ENCODE peak calls at places on chromosomes 1 and 21, in ten cellular contexts. N is OCI-LY7, Z is fibroblast of the aortic adventitia, S is fibroblast of lung, B is lung, F is mammary epithelial cell, X is A549, R is colonic mucosa, H is fibroblast of pulmonary artery, M is tibial artery. A is an unnamed sample.
A peak's percentile ranks its signal among the peaks of the same experiment; 100 is the strongest.

GRCh38 chr1:9166289-9167235 is 37.7 kb upstream of the GPR157 start:
- DNase-seq in M (no peak), S (peak; percentile 88), R (no peak), F (no peak), H (peak; percentile 70), X (no peak), N (no peak), Z (peak; percentile 47), B (no peak), A (no peak)

GRCh38 chr1:13930151-13930550 is 230.2 kb downstream of the PRDM2 start:
- DNase-seq in R (peak; percentile 29), F (no peak), M (no peak), N (peak; percentile 45), X (peak; percentile 22), B (no peak), Z (no peak), H (peak; percentile 8), S (no peak), A (peak; percentile 47)

GRCh38 chr21:44375281-44375651 is 21.8 kb downstream of the TRPM2 start:
- DNase-seq in Z (no peak), N (no peak), F (no peak), R (no peak), B (peak; percentile 46), X (no peak), H (no peak), S (no peak), M (peak; percentile 41), A (no peak)

GRCh38 chr1:41418868-41419583 is 57.8 kb downstream of the FOXO6 start:
- DNase-seq in N (no peak), F (peak; percentile 93), Z (peak; percentile 85), X (peak; percentile 67), H (peak; percentile 77), B (peak; percentile 68), S (peak; percentile 89), R (peak; percentile 85), M (peak; percentile 85), A (no peak)

GRCh38 chr1:64183985-64184440 is 19.4 kb upstream of the UBE2U start:
- DNase-seq in H (peak; percentile 57), B (no peak), S (peak; percentile 37), F (peak; percentile 16), Z (peak; percentile 69), R (no peak), X (no peak), N (no peak), M (no peak), A (no peak)

GRCh38 chr1:218494449-218494852 is 149.3 kb downstream of the TGFB2 start:
- DNase-seq in R (no peak), F (no peak), S (no peak), N (no peak), H (no peak), B (no peak), M (no peak), X (no peak), Z (no peak), A (no peak)

GRCh38 chr1:101592861-101593260 is 356.0 kb downstream of the S1PR1 start:
- DNase-seq in X (no peak), M (no peak), N (no peak), Z (no peak), S (peak; percentile 87), F (peak; percentile 2), H (peak; percentile 8), R (no peak), B (no peak), A (no peak)

GRCh38 chr1:157648317-157648716 is 50.4 kb upstream of the FCRL4 start:
- DNase-seq in X (no peak), S (no peak), N (peak; percentile 17), M (no peak), Z (no peak), B (no peak), R (no peak), H (no peak), F (no peak), A (peak; percentile 57)

GRCh38 chr1:230114245-230114651 is 47.2 kb downstream of the GALNT2 start:
- DNase-seq in F (no peak), B (no peak), R (no peak), Z (no peak), S (peak; percentile 73), M (no peak), H (peak; percentile 82), X (no peak), N (no peak), A (no peak)

GRCh38 chr1:244730934-244731434 is 78.1 kb downstream of the DESI2 start:
- DNase-seq in X (no peak), R (no peak), M (no peak), H (no peak), B (no peak), S (no peak), N (no peak), F (no peak), Z (no peak), A (no peak)

GRCh38 chr1:116415699-116416533 is 42.9 kb downstream of the ATP1A1 start:
- DNase-seq in N (no peak), B (peak; percentile 19), R (peak; percentile 15), X (no peak), F (no peak), M (no peak), S (no peak), H (peak; percentile 31), Z (peak; percentile 39), A (peak; percentile 37)

GRCh38 chr1:80657048-80657653 is 1143.6 kb upstream of the ADGRL2 start:
- DNase-seq in B (no peak), R (no peak), X (peak; percentile 14), S (no peak), N (no peak), M (no peak), Z (no peak), F (no peak), H (no peak), A (no peak)

GRCh38 chr1:108708726-108709660 is 3.7 kb upstream of the FNDC7 start:
- DNase-seq in R (peak; percentile 41), H (no peak), M (no peak), X (peak; percentile 44), F (peak; percentile 11), Z (peak; percentile 70), N (peak; percentile 38), B (no peak), S (no peak), A (peak; percentile 41)

GRCh38 chr1:108877324-108877812 is 583 bp downstream of the GPSM2 start:
- DNase-seq in M (peak; percentile 32), B (no peak), N (peak; percentile 43), R (peak; percentile 45), F (peak; percentile 40), H (peak; percentile 42), X (no peak), S (peak; percentile 47), Z (peak; percentile 60), A (no peak)

GRCh38 chr1:235917267-235917811 is 50.6 kb upstream of the LYST start:
- DNase-seq in R (peak; percentile 67), X (peak; percentile 92), H (peak; percentile 99), F (peak; percentile 100), Z (peak; percentile 99), S (peak; percentile 99), B (peak; percentile 88), N (no peak), M (peak; percentile 94), A (peak; percentile 23)

GRCh38 chr1:235919797-235920475 is 53.2 kb upstream of the LYST start:
- DNase-seq in R (no peak), H (peak; percentile 84), B (no peak), S (peak; percentile 87), X (peak; percentile 79), N (no peak), M (no peak), Z (peak; percentile 90), F (peak; percentile 89), A (no peak)

GRCh38 chr1:235919127-235919796 is 52.6 kb upstream of the LYST start:
- DNase-seq in S (no peak), F (no peak), R (no peak), H (no peak), B (no peak), N (no peak), M (no peak), Z (no peak), X (no peak), A (no peak)

GRCh38 chr1:235918481-235918880 is 51.8 kb upstream of the LYST start:
- DNase-seq in M (no peak), S (no peak), N (no peak), B (no peak), F (no peak), R (no peak), X (no peak), Z (no peak), H (no peak), A (no peak)

GRCh38 chr1:235918032-235918431 is 51.3 kb upstream of the LYST start:
- DNase-seq in S (no peak), B (no peak), R (no peak), M (no peak), X (no peak), N (no peak), Z (no peak), F (peak; percentile 50), H (no peak), A (no peak)
- TF ChIP-seq CTCF in S (no peak), B (no peak), R (no peak), M (no peak), X (no peak), N (no peak), Z (no peak), F (peak; percentile 36), H (no peak), A (no peak)

DNA sequence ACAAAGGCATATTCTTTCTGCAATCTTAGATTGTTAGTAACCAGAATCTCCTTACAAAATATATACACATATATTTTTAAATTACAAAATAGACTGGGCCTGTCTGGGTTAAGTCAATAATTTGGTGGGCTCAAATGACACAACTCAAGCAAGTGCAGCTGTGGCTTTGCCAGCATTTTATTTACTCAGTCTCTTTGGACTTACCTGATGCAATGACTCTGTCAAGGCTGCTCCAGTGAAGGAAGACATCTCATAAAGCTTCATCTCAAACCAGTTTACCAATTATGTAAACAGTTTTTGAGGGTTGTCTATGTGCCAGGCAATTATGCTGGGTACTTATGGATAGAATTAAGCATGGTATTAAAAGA is 22.8 kb upstream of the ABCA4 start:
- DNase-seq in N (no peak), Z (no peak), X (no peak), R (no peak), H (no peak), B (no peak), M (no peak), F (no peak), S (no peak), A (no peak)
- TF ChIP-seq CTCF in N (no peak), Z (no peak), X (no peak), R (no peak), H (no peak), B (no peak), M (no peak), F (no peak), S (no peak), A (no peak)

DNA sequence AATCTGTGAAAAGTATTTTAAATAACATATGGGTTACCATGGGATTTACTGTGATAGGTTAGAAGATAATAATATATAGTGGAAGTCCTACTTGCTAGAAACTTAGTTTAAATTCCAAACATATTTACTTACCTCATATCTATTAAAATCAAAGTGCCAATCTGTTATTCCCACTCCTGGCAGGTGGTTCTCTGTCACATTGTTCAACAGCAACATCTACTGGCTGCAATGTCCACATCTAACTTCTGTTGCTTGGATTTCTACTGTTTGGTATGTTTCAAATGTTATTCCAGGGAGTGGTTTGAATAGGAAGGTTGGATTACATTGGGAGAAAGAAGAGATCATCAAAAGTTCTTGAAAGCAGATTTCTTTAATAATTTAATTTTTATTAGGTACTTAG is 122.5 kb upstream of the NCAM2 start:
- DNase-seq in S (no peak), Z (no peak), N (no peak), R (no peak), F (no peak), H (no peak), M (no peak), X (no peak), B (no peak), A (no peak)
- TF ChIP-seq CTCF in S (no peak), Z (no peak), N (no peak), R (no peak), F (no peak), H (no peak), M (no peak), X (no peak), B (no peak), A (no peak)

GRCh38 chr1:39387452-39387851 is 104.0 kb upstream of the BMP8A start:
- DNase-seq in X (peak; percentile 65), F (peak; percentile 62), M (no peak), N (no peak), H (peak; percentile 84), B (no peak), Z (peak; percentile 93), R (no peak), S (peak; percentile 90), A (no peak)
- TF ChIP-seq CTCF in X (peak; percentile 38), F (peak; percentile 30), M (no peak), N (peak; percentile 21), H (peak; percentile 40), B (no peak), Z (peak; percentile 61), R (no peak), S (peak; percentile 38), A (peak; percentile 29)